ENCODE peak calls at places on chromosomes 6 and 20, in seven cellular contexts. P is breast epithelium; O is CD8-positive, alpha-beta memory T cell; R is CD4-positive, alpha-beta T cell; T is effector memory CD4-positive, alpha-beta T cell; G is thyroid gland; I is iPS DF 6.9. S is an unnamed sample.

GRCh38 chr20:56223352-56223751 is 25.2 kb upstream of the MC3R start:
- DNase-seq in P (peak; percentile 80), O (no peak), R (no peak), T (no peak), G (no peak), I (no peak), S (no peak)

GRCh38 chr20:44210422-44211176 is at the start of gene OSER1:
- DNase-seq in P (peak; percentile 99), O (peak; percentile 97), R (peak; percentile 99), T (peak; percentile 98), G (peak; percentile 98), I (peak; percentile 92), S (peak; percentile 96)

GRCh38 chr20:62409935-62410741 is 3.1 kb upstream of the CABLES2 start:
- DNase-seq in P (peak; percentile 61), O (no peak), R (peak; percentile 45), T (no peak), G (peak; percentile 98), I (no peak), S (no peak)

GRCh38 chr6:155880905-155881304 is 425.3 kb upstream of the NOX3 start:
- DNase-seq in P (no peak), O (no peak), R (no peak), T (no peak), G (no peak), I (no peak), S (no peak)

GRCh38 chr6:53894086-53894485 is 99.3 kb downstream of the LRRC1 start:
- DNase-seq in P (no peak), O (no peak), R (no peak), T (no peak), G (peak; percentile 55), I (no peak), S (no peak)

GRCh38 chr20:51953731-51954340 is 151.5 kb upstream of the SALL4 start:
- DNase-seq in P (no peak), O (no peak), R (no peak), T (no peak), G (no peak), I (no peak), S (no peak)

GRCh38 chr6:87431263-87431662 is 23.5 kb downstream of the CFAP206 start:
- DNase-seq in P (no peak), O (no peak), R (no peak), T (no peak), G (no peak), I (no peak), S (no peak)

GRCh38 chr6:130749402-130749801 is 77.8 kb upstream of the SMLR1 start:
- DNase-seq in P (no peak), O (no peak), R (no peak), T (no peak), G (no peak), I (no peak), S (no peak)

GRCh38 chr6:101226677-101227135 is 166.8 kb upstream of the GRIK2 start:
- DNase-seq in P (no peak), O (no peak), R (no peak), T (no peak), G (no peak), I (peak; percentile 77), S (no peak)

GRCh38 chr6:18733921-18734550 is 346.9 kb downstream of the RNF144B start:
- DNase-seq in P (no peak), O (no peak), R (no peak), T (no peak), G (no peak), I (no peak), S (no peak)

GRCh38 chr20:60055740-60056139 is 97.5 kb downstream of the CDH26 start:
- DNase-seq in P (no peak), O (peak; percentile 33), R (no peak), T (peak; percentile 32), G (peak; percentile 3), I (no peak), S (no peak)

GRCh38 chr20:4152696-4153235 is 137.4 kb upstream of the RNF24 start:
- DNase-seq in P (no peak), O (no peak), R (no peak), T (no peak), G (no peak), I (no peak), S (no peak)

GRCh38 chr20:62977613-62978558 is 25.4 kb downstream of the SLC17A9 start:
- DNase-seq in P (no peak), O (peak; percentile 83), R (peak; percentile 76), T (peak; percentile 80), G (no peak), I (no peak), S (no peak)

GRCh38 chr6:132483779-132484679 is 28.9 kb downstream of the STX7 start:
- DNase-seq in P (no peak), O (no peak), R (no peak), T (no peak), G (peak; percentile 35), I (peak; percentile 22), S (no peak)

GRCh38 chr20:58071500-58071804 is 157.0 kb downstream of the ANKRD60 start:
- DNase-seq in P (no peak), O (no peak), R (no peak), T (no peak), G (no peak), I (no peak), S (no peak)

GRCh38 chr20:36435799-36436541 is 105.3 kb upstream of the MYL9 start:
- DNase-seq in P (peak; percentile 76), O (peak; percentile 73), R (peak; percentile 85), T (peak; percentile 77), G (peak; percentile 73), I (peak; percentile 82), S (no peak)

GRCh38 chr6:42162384-42162783 is 10.8 kb upstream of the GUCA1A start:
- DNase-seq in P (no peak), O (no peak), R (no peak), T (no peak), G (peak; percentile 56), I (no peak), S (no peak)

GRCh38 chr20:35985789-35986188 is 17.4 kb downstream of the CNBD2 start:
- DNase-seq in P (no peak), O (no peak), R (no peak), T (no peak), G (no peak), I (no peak), S (no peak)

GRCh38 chr6:25292384-25292783 is 13.2 kb downstream of the CARMIL1 start:
- DNase-seq in P (no peak), O (no peak), R (no peak), T (no peak), G (no peak), I (no peak), S (no peak)
- H3K27ac ChIP-seq in P (no peak overlapping the region), O (no peak overlapping the region), R (no peak overlapping the region), T (no peak overlapping the region), G (no peak overlapping the region), I (no peak overlapping the region), S (no peak overlapping the region)

GRCh38 chr6:11358904-11359840 is 126.7 kb upstream of the NEDD9 start:
- DNase-seq in P (no peak), O (no peak), R (no peak), T (no peak), G (no peak), I (no peak), S (no peak)
- H3K27ac ChIP-seq in P (peak overlapping the region; percentile 71), O (no peak overlapping the region), R (no peak overlapping the region), T (no peak overlapping the region), G (no peak overlapping the region), I (no peak overlapping the region), S (no peak overlapping the region)

DNA sequence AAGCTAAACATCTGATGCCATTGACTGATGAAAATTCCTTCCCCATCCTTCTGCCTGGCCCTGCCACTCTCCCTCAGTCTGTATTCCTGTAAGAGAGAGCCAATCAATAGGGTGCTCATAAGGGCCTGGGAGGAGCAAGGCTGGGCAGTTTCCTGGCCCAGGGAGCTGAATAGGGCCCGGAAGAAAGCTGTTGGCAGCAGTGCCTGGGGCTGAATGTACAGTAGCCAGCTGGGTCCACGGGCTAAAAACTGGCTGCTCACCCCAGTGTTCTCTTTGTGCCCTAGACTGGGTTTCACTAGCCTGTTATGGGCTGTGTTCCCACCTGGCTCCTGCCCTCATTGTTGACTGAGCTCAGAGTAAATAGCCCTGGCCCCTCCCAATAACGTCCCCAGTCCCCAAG is 1.7 kb upstream of the WFDC2 start:
- DNase-seq in P (no peak), O (no peak), R (no peak), T (no peak), G (peak; percentile 51), I (no peak), S (no peak)
- H3K27ac ChIP-seq in P (peak overlapping the region; percentile 4), O (no peak overlapping the region), R (no peak overlapping the region), T (no peak overlapping the region), G (no peak overlapping the region), I (no peak overlapping the region), S (no peak overlapping the region)

GRCh38 chr6:36612101-36612625 is 18.0 kb downstream of the SRSF3 start:
- DNase-seq in P (no peak), O (no peak), R (no peak), T (no peak), G (no peak), I (no peak), S (no peak)
- H3K27ac ChIP-seq in P (no peak overlapping the region), O (no peak overlapping the region), R (no peak overlapping the region), T (no peak overlapping the region), G (no peak overlapping the region), I (no peak overlapping the region), S (no peak overlapping the region)

S was measured in caudate nucleus.